ENCODE peak calls at places on chromosomes 7 and 10, in eight cellular contexts. D is CD8-positive, alpha-beta T cell; R is DND-41; Q is RWPE2; B is PC-9; H is foreskin keratinocyte; W is CD4-positive, alpha-beta T cell; I is progenitor cell of endocrine pancreas. M is an unnamed sample.

GRCh38 chr7:835491-836401 is 3.5 kb downstream of the SUN1 start:
- DNase-seq in H (peak), I (no peak), D (no peak), W (no peak), B (no peak), R (no peak), Q (peak), M (peak)

GRCh38 chr10:35639021-35639521 is 3.0 kb downstream of the FZD8 start:
- DNase-seq in I (no peak), W (no peak), B (no peak), R (no peak), H (no peak), Q (no peak), D (no peak), M (peak)

GRCh38 chr7:47758546-47758945 is 176.6 kb upstream of the TNS3 start:
- DNase-seq in W (no peak), I (no peak), B (no peak), D (no peak), H (no peak), R (no peak), Q (no peak), M (no peak)

GRCh38 chr10:25047902-25048301 is 31.5 kb downstream of the THNSL1 start:
- DNase-seq in Q (no peak), R (no peak), W (no peak), I (no peak), D (no peak), H (no peak), B (no peak), M (no peak)

GRCh38 chr7:130941322-130942210 is 207.6 kb upstream of the KLF14 start:
- DNase-seq in I (no peak), R (no peak), Q (no peak), D (no peak), B (no peak), H (no peak), W (no peak), M (no peak)

GRCh38 chr10:119191881-119192280 is 13.3 kb upstream of the PRDX3 start:
- DNase-seq in Q (peak), I (no peak), H (peak), B (peak), R (no peak), W (no peak), D (no peak), M (no peak)

GRCh38 chr10:104780946-104781345 is 139.9 kb downstream of the SORCS3 start:
- DNase-seq in I (no peak), R (no peak), H (no peak), Q (no peak), D (no peak), B (no peak), W (no peak), M (no peak)

GRCh38 chr10:58220769-58221448 is 46.8 kb downstream of the IPMK start:
- DNase-seq in W (no peak), Q (no peak), D (no peak), I (no peak), R (no peak), H (no peak), B (no peak), M (no peak)

GRCh38 chr10:77590344-77591237 is 47.0 kb downstream of the KCNMA1 start:
- DNase-seq in W (no peak), R (no peak), I (no peak), D (no peak), B (no peak), Q (no peak), H (no peak), M (no peak)

GRCh38 chr7:84783161-84783803 is 403.6 kb downstream of the SEMA3D start:
- DNase-seq in H (no peak), R (no peak), I (no peak), D (no peak), B (no peak), W (no peak), Q (no peak), M (no peak)

GRCh38 chr7:104156842-104157277 is 51.0 kb downstream of the ORC5 start:
- DNase-seq in W (no peak), I (no peak), D (no peak), B (no peak), H (no peak), Q (no peak), R (no peak), M (no peak)

GRCh38 chr7:155896531-155897263 is 84.4 kb upstream of the SHH start:
- DNase-seq in Q (no peak), R (no peak), D (no peak), B (no peak), W (no peak), H (no peak), I (no peak), M (no peak)

GRCh38 chr10:69801434-69802315 is at the start of gene COL13A1:
- DNase-seq in W (no peak), Q (peak), R (no peak), B (peak), H (peak), D (no peak), I (peak), M (peak)

GRCh38 chr7:34530211-34530610 is 127.8 kb upstream of the NPSR1 start:
- DNase-seq in I (no peak), B (no peak), D (no peak), H (peak), W (no peak), Q (no peak), R (no peak), M (no peak)

GRCh38 chr10:110861930-110862677 is 9.6 kb upstream of the PDCD4 start:
- DNase-seq in D (no peak), I (no peak), H (peak), B (no peak), Q (no peak), R (no peak), W (no peak), M (no peak)

GRCh38 chr7:151063212-151063561 is 3.8 kb downstream of the SLC4A2 start:
- DNase-seq in R (no peak), D (no peak), H (no peak), B (peak), W (no peak), Q (no peak), I (no peak), M (no peak)

GRCh38 chr10:132932461-132933307 is 9.7 kb downstream of the CFAP46 start:
- DNase-seq in B (no peak), D (no peak), H (no peak), W (no peak), Q (no peak), R (no peak), I (no peak), M (no peak)

GRCh38 chr7:22791204-22792158 is 31.2 kb downstream of the TOMM7 start:
- DNase-seq in Q (no peak), W (no peak), B (no peak), I (no peak), H (no peak), R (no peak), D (no peak), M (no peak)

GRCh38 chr7:70598976-70599375 is 533.0 kb upstream of the GALNT17 start:
- DNase-seq in Q (no peak), I (no peak), B (no peak), H (peak), R (no peak), D (no peak), W (no peak), M (no peak)

GRCh38 chr10:119522747-119523426 is 19.6 kb downstream of the RGS10 start:
- DNase-seq in D (no peak), H (peak), W (no peak), I (no peak), R (no peak), B (peak), Q (no peak), M (no peak)

GRCh38 chr10:105288613-105289012 is 647.5 kb downstream of the SORCS3 start:
- DNase-seq in R (no peak), D (no peak), Q (no peak), H (no peak), I (no peak), W (no peak), B (no peak), M (no peak)

GRCh38 chr7:3589756-3590155 is 288.7 kb downstream of the SDK1 start:
- DNase-seq in D (no peak), H (peak), W (no peak), R (no peak), B (no peak), I (no peak), Q (no peak), M (no peak)

GRCh38 chr10:4278161-4278560 is 493.2 kb upstream of the KLF6 start:
- DNase-seq in W (no peak), H (no peak), Q (no peak), B (no peak), R (no peak), I (no peak), D (no peak), M (no peak)

GRCh38 chr7:55887786-55888185 is 530 bp downstream of the ZNF713 start:
- DNase-seq in I (no peak), W (peak), H (no peak), D (no peak), Q (no peak), B (peak), R (peak), M (no peak)

GRCh38 chr10:124378271-124378670 is 40.5 kb downstream of the OAT start:
- DNase-seq in B (no peak), H (no peak), R (no peak), I (no peak), Q (peak), W (no peak), D (no peak), M (no peak)

GRCh38 chr10:5564537-5565204 is 39.9 kb downstream of the CALML3 start:
- DNase-seq in B (no peak), Q (peak), D (no peak), I (no peak), R (no peak), H (no peak), W (peak), M (no peak)

GRCh38 chr10:64376169-64376568 is 855.0 kb downstream of the REEP3 start:
- DNase-seq in Q (no peak), H (no peak), I (no peak), W (no peak), D (no peak), R (no peak), B (no peak), M (no peak)
- TF ChIP-seq CTCF in Q (no peak), H (no peak), I (peak), W (no peak), D (no peak), R (no peak), B (no peak), M (no peak)

GRCh38 chr7:31883761-31884164 is 186.4 kb downstream of the PDE1C start:
- DNase-seq in Q (no peak), D (no peak), W (no peak), B (no peak), H (peak), I (no peak), R (no peak), M (no peak)

GRCh38 chr7:31887006-31887405 is 183.2 kb downstream of the PDE1C start:
- DNase-seq in H (no peak), Q (no peak), I (no peak), W (no peak), R (no peak), D (no peak), B (no peak), M (no peak)

GRCh38 chr7:31885160-31885559 is 185.0 kb downstream of the PDE1C start:
- DNase-seq in W (no peak), R (no peak), Q (no peak), I (no peak), D (no peak), B (no peak), H (no peak), M (no peak)

GRCh38 chr7:31878875-31879274 is 191.3 kb downstream of the PDE1C start:
- DNase-seq in I (no peak), W (no peak), H (no peak), D (no peak), R (no peak), B (no peak), Q (no peak), M (no peak)

GRCh38 chr7:31882187-31882586 is 188.0 kb downstream of the PDE1C start:
- DNase-seq in W (no peak), B (no peak), R (no peak), D (no peak), I (no peak), H (no peak), Q (no peak), M (no peak)
- TF ChIP-seq CTCF in W (no peak), B (no peak), R (no peak), D (no peak), I (no peak), H (peak), Q (no peak), M (no peak)

GRCh38 chr10:47405829-47406547 is 21.9 kb upstream of the ZNF488 start:
- DNase-seq in I (no peak), R (no peak), H (no peak), Q (peak), D (no peak), B (peak), W (no peak), M (no peak)

GRCh38 chr10:47404937-47405336 is 20.8 kb upstream of the ZNF488 start:
- DNase-seq in W (no peak), R (no peak), B (no peak), Q (no peak), H (no peak), I (no peak), D (no peak), M (no peak)

GRCh38 chr10:47408606-47409005 is 24.5 kb upstream of the ZNF488 start:
- DNase-seq in R (no peak), B (no peak), I (no peak), D (no peak), W (no peak), Q (no peak), H (no peak), M (no peak)

GRCh38 chr10:47406548-47406869 is 22.4 kb upstream of the ZNF488 start:
- DNase-seq in I (no peak), R (no peak), H (no peak), W (no peak), D (no peak), B (no peak), Q (no peak), M (no peak)

GRCh38 chr10:47406870-47407648 is 23.0 kb upstream of the ZNF488 start:
- DNase-seq in W (no peak), H (peak), B (peak), I (no peak), Q (peak), R (no peak), D (no peak), M (no peak)
- TF ChIP-seq CTCF in W (no peak), H (no peak), B (no peak), I (no peak), Q (no peak), R (no peak), D (no peak), M (no peak)

DNA sequence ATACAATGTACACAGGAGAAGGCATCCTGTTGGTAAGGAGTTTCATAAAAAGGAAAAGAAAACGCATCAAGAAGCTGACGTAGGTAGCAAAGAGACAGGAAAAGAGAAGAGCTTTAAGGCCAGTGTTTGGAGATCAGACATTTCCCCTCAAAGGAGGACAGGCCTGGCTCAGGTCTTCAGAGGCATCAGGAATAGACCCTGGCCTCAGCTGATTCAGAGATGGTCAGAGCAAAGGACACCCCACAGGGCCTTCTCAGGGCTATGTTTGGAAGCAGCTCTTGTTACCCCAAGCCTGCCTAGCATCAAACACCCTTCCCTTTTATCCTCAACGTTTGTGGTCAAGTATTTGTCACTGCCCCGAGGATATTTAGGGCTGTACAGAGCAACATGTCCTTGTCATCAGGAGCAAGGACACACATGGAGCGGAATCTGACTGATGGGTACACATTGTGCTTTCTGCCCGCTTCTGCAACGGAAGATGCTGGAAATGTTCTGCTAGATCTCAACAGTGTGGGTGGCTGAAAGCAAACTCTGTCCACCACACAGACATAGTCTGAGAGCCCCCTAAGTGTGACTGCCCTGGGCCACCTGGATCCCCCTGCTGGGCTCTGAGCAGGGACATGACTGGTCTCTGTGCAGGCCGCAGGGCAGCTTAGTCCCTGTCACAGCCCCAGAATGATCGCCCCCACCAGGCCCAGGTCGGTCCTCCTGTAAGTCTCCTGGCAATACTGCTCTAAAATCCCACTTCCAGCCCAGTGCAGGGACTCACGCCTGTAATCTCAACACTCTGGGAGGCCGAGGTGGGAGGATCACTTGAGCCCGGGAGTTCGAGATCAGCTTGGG is 1.0 kb upstream of the ZDHHC4 start:
- DNase-seq in B (no peak), I (no peak), Q (no peak), W (no peak), R (peak), H (no peak), D (peak), M (no peak)
- TF ChIP-seq CTCF in B (no peak), I (no peak), Q (no peak), W (no peak), R (no peak), H (no peak), D (no peak), M (no peak)

DNA sequence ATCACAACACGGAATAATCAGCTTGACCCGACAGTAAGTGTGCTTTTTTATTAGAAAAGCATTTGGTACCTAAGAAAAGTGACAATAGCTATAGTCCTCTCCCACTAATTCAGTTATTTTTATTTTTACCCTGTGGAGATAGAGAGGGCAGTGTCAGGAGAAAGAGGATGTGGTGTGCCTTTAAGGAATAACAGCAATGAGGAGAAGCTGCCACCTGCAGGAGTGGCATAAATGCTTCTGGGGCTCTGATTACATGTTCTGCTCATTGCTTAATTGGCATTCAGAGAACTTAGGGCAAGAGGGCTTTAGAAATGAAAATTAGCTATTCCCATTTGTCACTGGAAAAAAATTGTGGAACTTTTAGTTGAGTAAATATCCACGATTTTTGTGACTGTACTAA is 60.1 kb downstream of the DENND11 start:
- DNase-seq in W (no peak), H (no peak), D (no peak), R (no peak), I (no peak), Q (no peak), B (no peak), M (no peak)
- TF ChIP-seq CTCF in W (no peak), H (peak), D (no peak), R (no peak), I (no peak), Q (peak), B (no peak), M (no peak)

DNA sequence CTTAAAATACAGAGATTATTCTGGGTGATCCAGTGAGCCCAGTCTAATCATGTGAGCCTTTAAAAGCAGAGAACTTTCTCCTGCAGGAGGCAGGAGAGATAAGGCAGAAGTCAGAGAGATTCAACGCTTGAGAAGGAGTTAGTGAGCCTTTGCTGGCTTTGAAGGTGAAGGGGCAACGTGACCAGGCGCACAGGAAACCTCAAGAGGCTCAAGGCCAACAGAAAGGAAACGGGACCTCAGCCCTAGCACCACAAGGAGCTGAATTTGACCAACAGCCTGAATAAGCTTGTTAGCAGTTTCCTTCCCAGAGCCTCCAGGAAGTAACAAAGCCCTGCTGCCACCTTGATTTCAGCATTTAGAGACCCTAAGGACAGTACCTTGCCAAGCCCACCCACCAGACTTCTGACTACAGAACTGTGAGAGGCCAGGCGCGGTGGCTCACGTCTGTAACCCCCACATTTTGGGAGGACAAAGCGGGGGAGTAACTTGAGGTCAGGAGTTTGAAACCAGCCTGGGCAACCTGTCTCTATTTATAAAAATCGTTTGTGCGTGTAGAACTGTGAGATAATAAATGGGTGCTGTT is 87.3 kb upstream of the KAT6B start:
- DNase-seq in I (no peak), H (no peak), B (no peak), R (peak), D (peak), Q (no peak), W (no peak), M (no peak)
- TF ChIP-seq CTCF in I (no peak), H (peak), B (no peak), R (peak), D (peak), Q (no peak), W (no peak), M (no peak)

GRCh38 chr7:149716007-149716931 is 57.1 kb downstream of the ZNF467 start:
- DNase-seq in W (no peak), H (peak), B (no peak), D (no peak), Q (peak), R (no peak), I (no peak), M (no peak)
- TF ChIP-seq CTCF in W (no peak), H (peak), B (peak), D (no peak), Q (no peak), R (no peak), I (no peak), M (no peak)

DNA sequence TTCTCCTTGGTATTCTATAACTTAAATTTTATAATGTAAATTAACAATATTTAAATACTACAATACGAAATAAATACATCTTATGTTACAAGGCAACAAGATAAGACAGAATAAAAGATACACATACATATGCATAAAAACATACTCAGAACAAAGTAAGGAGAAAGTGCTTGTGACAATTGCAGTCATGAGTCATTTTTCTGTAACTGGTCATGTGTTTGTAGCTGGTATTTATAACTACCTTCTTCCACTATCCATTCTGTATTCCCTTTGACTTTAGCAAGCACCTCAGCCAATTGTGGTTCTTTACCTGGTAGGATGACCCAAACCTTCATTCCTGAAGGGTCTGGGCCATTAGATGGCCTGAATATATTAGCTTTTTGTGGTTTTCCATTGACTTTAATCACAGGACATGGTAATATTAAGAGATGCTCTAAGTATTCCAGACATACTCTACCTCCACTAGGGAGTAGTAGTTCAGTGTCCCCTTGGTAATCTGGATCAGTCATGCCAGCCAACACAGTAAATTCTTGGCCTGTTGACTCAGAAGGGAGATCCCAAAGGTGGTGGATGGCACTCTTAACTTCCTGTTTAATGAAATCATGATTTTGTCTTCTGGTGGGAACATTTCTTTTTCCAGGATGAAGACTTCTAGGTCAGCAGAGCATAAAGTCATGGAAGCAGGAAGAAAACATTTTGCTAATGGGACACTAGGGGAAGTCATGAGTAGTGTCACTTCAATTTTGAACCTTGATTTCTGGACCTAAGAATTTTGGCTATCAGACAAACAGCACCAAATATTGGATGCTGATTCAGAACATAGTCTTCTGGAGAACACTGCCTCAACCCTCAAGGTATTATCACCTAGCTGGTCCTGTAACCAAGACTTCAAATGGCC is 733.7 kb upstream of the IGFBP3 start:
- DNase-seq in B (no peak), H (peak), Q (no peak), W (no peak), D (no peak), R (no peak), I (no peak), M (no peak)
- TF ChIP-seq CTCF in B (no peak), H (peak), Q (no peak), W (no peak), D (no peak), R (no peak), I (no peak), M (no peak)

GRCh38 chr7:82017334-82017943 is 247.6 kb upstream of the HGF start:
- DNase-seq in I (no peak), Q (no peak), R (no peak), D (no peak), W (no peak), H (no peak), B (no peak), M (no peak)
- TF ChIP-seq CTCF in I (peak), Q (peak), R (peak), D (no peak), W (no peak), H (peak), B (peak), M (peak)

M was measured in nephron progenitor cell.